ENCODE peak calls at places on chromosomes 4 and X, in eight cellular contexts. T is fibroblast of the aortic adventitia, Q is H9, S is esophagus squamous epithelium, M is heart right ventricle, O is fibroblast of lung, P is ovary, D is choroid plexus epithelial cell. L is an unnamed sample.

GRCh38 chrX:22135171-22135711 is 103.1 kb downstream of the PHEX start:
- DNase-seq in T (peak), Q (no peak), S (no peak), M (no peak), O (peak), P (no peak), D (peak), L (no peak)

GRCh38 chr4:121784975-121785374 is 16.1 kb upstream of the EXOSC9 start:
- DNase-seq in T (peak), Q (no peak), S (no peak), M (peak), O (peak), P (no peak), D (peak), L (no peak)

GRCh38 chrX:131650637-131651410 is 107.0 kb downstream of the OR13H1 start:
- DNase-seq in T (no peak), Q (no peak), S (no peak), M (no peak), O (no peak), P (no peak), D (no peak), L (no peak)

GRCh38 chr4:704971-705277 is 708 bp upstream of the PCGF3 start:
- DNase-seq in T (no peak), Q (no peak), S (no peak), M (no peak), O (no peak), P (no peak), D (no peak), L (no peak)

GRCh38 chrX:47807548-47807947 is 29.2 kb upstream of the ZNF81 start:
- DNase-seq in T (no peak), Q (peak), S (no peak), M (no peak), O (no peak), P (no peak), D (no peak), L (no peak)

GRCh38 chr4:168619266-168619631 is 122.4 kb downstream of the PALLD start:
- DNase-seq in T (no peak), Q (no peak), S (no peak), M (peak), O (no peak), P (no peak), D (no peak), L (no peak)

GRCh38 chr4:2057382-2058065 is 1.6 kb upstream of the NAT8L start:
- DNase-seq in T (no peak), Q (no peak), S (no peak), M (no peak), O (no peak), P (no peak), D (no peak), L (no peak)

GRCh38 chrX:119604778-119605177 is 1.4 kb downstream of the NKRF start:
- DNase-seq in T (no peak), Q (no peak), S (no peak), M (no peak), O (no peak), P (no peak), D (peak), L (no peak)

GRCh38 chr4:37674446-37674845 is 11.7 kb downstream of the RELL1 start:
- DNase-seq in T (no peak), Q (no peak), S (no peak), M (no peak), O (no peak), P (no peak), D (no peak), L (no peak)

GRCh38 chr4:88623097-88623496 is 30.8 kb downstream of the HERC3 start:
- DNase-seq in T (peak), Q (no peak), S (no peak), M (no peak), O (peak), P (no peak), D (peak), L (no peak)

GRCh38 chr4:54056360-54056759 is 8.0 kb downstream of the CHIC2 start:
- DNase-seq in T (no peak), Q (no peak), S (no peak), M (no peak), O (no peak), P (no peak), D (no peak), L (no peak)

GRCh38 chr4:93184093-93184492 is 644.5 kb upstream of the ATOH1 start:
- DNase-seq in T (no peak), Q (no peak), S (no peak), M (no peak), O (no peak), P (no peak), D (no peak), L (no peak)

GRCh38 chr4:186236126-186236525 is 8.8 kb downstream of the KLKB1 start:
- DNase-seq in T (no peak), Q (no peak), S (no peak), M (no peak), O (no peak), P (no peak), D (no peak), L (no peak)

GRCh38 chr4:100177855-100178254 is 12.4 kb downstream of the DDIT4L start:
- DNase-seq in T (no peak), Q (no peak), S (no peak), M (no peak), O (no peak), P (no peak), D (no peak), L (no peak)

GRCh38 chr4:17557880-17558279 is 19.1 kb upstream of the LAP3 start:
- DNase-seq in T (peak), Q (no peak), S (no peak), M (no peak), O (peak), P (no peak), D (no peak), L (no peak)

GRCh38 chr4:6425336-6425735 is 47.1 kb downstream of the PPP2R2C start:
- DNase-seq in T (no peak), Q (no peak), S (no peak), M (no peak), O (no peak), P (no peak), D (no peak), L (peak)

GRCh38 chr4:3530663-3531254 is 1.5 kb downstream of the LRPAP1 start:
- DNase-seq in T (no peak), Q (peak), S (no peak), M (no peak), O (no peak), P (no peak), D (no peak), L (no peak)

GRCh38 chr4:89242864-89243740 is 64.5 kb downstream of the GPRIN3 start:
- DNase-seq in T (no peak), Q (no peak), S (no peak), M (no peak), O (no peak), P (no peak), D (no peak), L (no peak)

DNA sequence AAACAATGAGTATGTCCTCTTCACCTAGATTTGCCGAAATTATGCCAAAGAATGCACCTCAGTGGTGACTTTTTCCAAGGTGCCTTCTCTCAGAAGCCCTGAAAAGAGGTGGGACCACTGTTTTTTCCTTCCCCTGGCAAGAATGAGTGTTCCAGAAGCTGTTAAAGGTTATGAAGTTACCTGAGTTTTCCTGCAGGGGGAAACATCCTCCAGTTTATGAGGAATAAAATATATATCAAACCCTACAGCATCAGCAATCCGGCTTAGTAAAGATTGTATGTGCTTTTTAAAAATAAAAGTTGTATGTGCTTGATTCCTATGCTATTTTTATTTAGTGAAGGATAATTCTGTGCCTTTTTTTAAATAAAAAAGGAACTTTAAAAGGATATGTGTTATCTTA is 73.3 kb downstream of the RBM46 start:
- DNase-seq in T (peak), Q (no peak), S (no peak), M (no peak), O (peak), P (no peak), D (peak), L (no peak)
- TF ChIP-seq CTCF in T (peak), Q (peak), S (no peak), M (no peak), O (no peak), P (no peak), D (peak), L (no peak)

DNA sequence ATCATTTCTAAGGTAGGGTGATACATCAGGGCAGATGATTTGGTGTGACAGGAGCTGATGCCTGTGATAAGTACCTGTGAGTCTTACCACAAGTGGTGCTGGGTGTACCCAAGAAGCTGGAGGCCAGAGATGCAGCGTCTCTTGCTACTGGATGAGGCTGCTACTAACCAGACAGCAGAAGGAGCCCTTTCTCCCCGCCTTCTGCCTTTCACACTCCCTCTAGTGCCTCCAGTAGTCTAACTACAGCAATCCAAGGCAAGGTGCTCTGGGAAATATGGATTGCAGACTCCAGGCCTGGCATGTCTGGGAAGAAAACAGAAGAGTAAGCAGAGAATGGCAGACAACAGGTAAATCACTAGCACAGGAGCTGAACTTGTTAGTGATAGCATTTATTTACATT is 470.8 kb downstream of the NKX6-1 start:
- DNase-seq in T (no peak), Q (peak), S (no peak), M (no peak), O (no peak), P (no peak), D (peak), L (no peak)
- TF ChIP-seq CTCF in T (no peak), Q (peak), S (no peak), M (no peak), O (no peak), P (no peak), D (no peak), L (no peak)

GRCh38 chr4:55186123-55186522 is 60.7 kb upstream of the KDR start:
- DNase-seq in T (no peak), Q (no peak), S (no peak), M (no peak), O (peak), P (no peak), D (peak), L (no peak)
- TF ChIP-seq CTCF in T (peak), Q (peak), S (no peak), M (peak), O (no peak), P (no peak), D (peak), L (no peak)

DNA sequence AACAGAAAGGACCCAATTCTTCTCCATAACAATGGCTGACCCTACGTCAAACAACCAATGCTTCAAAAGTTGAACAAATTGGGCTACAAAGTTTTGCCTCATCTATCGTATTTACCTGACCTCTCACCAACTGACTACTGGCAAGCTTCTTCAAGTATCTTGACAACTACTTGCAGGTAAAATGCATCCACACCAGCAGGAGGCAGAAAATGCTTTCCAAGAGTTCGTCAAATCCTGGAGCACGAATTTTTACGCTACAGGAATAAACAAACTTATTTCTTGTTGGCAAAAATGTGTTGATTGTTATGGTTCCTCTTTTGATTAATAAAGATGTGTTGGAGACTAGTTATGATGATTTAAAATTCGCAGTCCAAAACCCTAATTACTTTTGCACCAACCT is 6.7 kb upstream of the GAB1 start:
- DNase-seq in T (no peak), Q (no peak), S (no peak), M (no peak), O (no peak), P (no peak), D (no peak), L (no peak)
- TF ChIP-seq CTCF in T (no peak), Q (peak), S (no peak), M (no peak), O (no peak), P (no peak), D (peak), L (no peak)